ENCODE peak calls at places on chromosomes 5 and 9, in five cellular contexts. One of them, this sample, is unnamed.

GRCh38 chr9:126532019-126532462 is 81.7 kb upstream of the LMX1B start:
- DNase-seq in MCF 10A: no peak
- DNase-seq in NCI-H2081: no peak
- DNase-seq in renal cortical epithelial cell: no peak
- DNase-seq in NCI-H2029: no peak
- DNase-seq in this sample: no peak

GRCh38 chr5:155651-156410 is 35.5 kb upstream of the LRRC14B start:
- DNase-seq in NCI-H2029: no peak
- DNase-seq in NCI-H2081: no peak
- DNase-seq in MCF 10A: no peak
- DNase-seq in renal cortical epithelial cell: no peak
- DNase-seq in this sample: no peak

GRCh38 chr9:115986508-115986907 is 167.1 kb upstream of the PAPPA start:
- DNase-seq in NCI-H2081: no peak
- DNase-seq in renal cortical epithelial cell: peak
- DNase-seq in NCI-H2029: no peak
- DNase-seq in MCF 10A: no peak
- DNase-seq in this sample: no peak

GRCh38 chr9:109478665-109479380 is 19.3 kb downstream of the PTPN3 start:
- DNase-seq in NCI-H2029: no peak
- DNase-seq in renal cortical epithelial cell: no peak
- DNase-seq in MCF 10A: no peak
- DNase-seq in NCI-H2081: no peak
- DNase-seq in this sample: no peak

GRCh38 chr5:155605898-155606297 is 592.3 kb downstream of the KIF4B start:
- DNase-seq in renal cortical epithelial cell: no peak
- DNase-seq in NCI-H2081: no peak
- DNase-seq in NCI-H2029: peak
- DNase-seq in MCF 10A: no peak
- DNase-seq in this sample: no peak

GRCh38 chr9:130474131-130474530 is 29.4 kb downstream of the ASS1 start:
- DNase-seq in MCF 10A: no peak
- DNase-seq in NCI-H2029: no peak
- DNase-seq in NCI-H2081: no peak
- DNase-seq in renal cortical epithelial cell: no peak
- DNase-seq in this sample: no peak

GRCh38 chr9:5438301-5439162 is 807 bp upstream of the PLGRKT start:
- DNase-seq in renal cortical epithelial cell: peak
- DNase-seq in MCF 10A: no peak
- DNase-seq in NCI-H2081: no peak
- DNase-seq in NCI-H2029: no peak
- DNase-seq in this sample: no peak

GRCh38 chr5:38807570-38808461 is 38.0 kb upstream of the OSMR start:
- DNase-seq in NCI-H2029: no peak
- DNase-seq in MCF 10A: peak
- DNase-seq in renal cortical epithelial cell: peak
- DNase-seq in NCI-H2081: no peak
- DNase-seq in this sample: no peak

GRCh38 chr5:167294861-167295685 is 996.4 kb upstream of the WWC1 start:
- DNase-seq in NCI-H2081: peak
- DNase-seq in NCI-H2029: no peak
- DNase-seq in MCF 10A: peak
- DNase-seq in renal cortical epithelial cell: peak
- DNase-seq in this sample: no peak

GRCh38 chr9:127163409-127163808 is 41.0 kb upstream of the ANGPTL2 start:
- DNase-seq in MCF 10A: peak
- DNase-seq in NCI-H2081: no peak
- DNase-seq in NCI-H2029: no peak
- DNase-seq in renal cortical epithelial cell: peak
- DNase-seq in this sample: no peak

GRCh38 chr9:130256644-130257043 is 8.9 kb upstream of the HMCN2 start:
- DNase-seq in MCF 10A: no peak
- DNase-seq in NCI-H2029: no peak
- DNase-seq in renal cortical epithelial cell: no peak
- DNase-seq in NCI-H2081: no peak
- DNase-seq in this sample: no peak

This sample was measured in COR-L47.